ENCODE peak calls at places on chromosomes 12 and 14, in seven cellular contexts. J is cardiac muscle cell, T is transverse colon, F is B cell, E is K562, B is H9, Q is foreskin fibroblast. X is an unnamed sample.

GRCh38 chr14:100777366-100778077 is 48.4 kb upstream of the MEG3 start:
- DNase-seq in J (no peak), T (no peak), F (no peak), E (no peak), B (no peak), Q (no peak), X (no peak)

GRCh38 chr14:29925106-29925722 is 2.4 kb downstream of the PRKD1 start:
- DNase-seq in J (no peak), T (no peak), F (no peak), E (no peak), B (peak), Q (peak), X (peak)

GRCh38 chr14:66944872-66945271 is 244.4 kb upstream of the GARIN2 start:
- DNase-seq in J (peak), T (no peak), F (peak), E (no peak), B (no peak), Q (peak), X (peak)

GRCh38 chr14:68144051-68144681 is 324.6 kb downstream of the RAD51B start:
- DNase-seq in J (no peak), T (peak), F (no peak), E (no peak), B (no peak), Q (peak), X (no peak)

GRCh38 chr14:77022219-77022852 is 6.2 kb downstream of the IRF2BPL start:
- DNase-seq in J (no peak), T (peak), F (no peak), E (no peak), B (no peak), Q (no peak), X (no peak)

GRCh38 chr12:108629824-108630476 is 3.7 kb downstream of the SELPLG start:
- DNase-seq in J (no peak), T (no peak), F (no peak), E (peak), B (no peak), Q (peak), X (peak)

GRCh38 chr12:64598831-64599230 is 11.5 kb upstream of the RASSF3 start:
- DNase-seq in J (no peak), T (no peak), F (no peak), E (no peak), B (no peak), Q (no peak), X (no peak)

GRCh38 chr14:68576496-68577244 is 216.2 kb downstream of the ZFP36L1 start:
- DNase-seq in J (no peak), T (no peak), F (no peak), E (no peak), B (no peak), Q (peak), X (peak)

GRCh38 chr12:32939801-32940200 is 43.2 kb upstream of the PKP2 start:
- DNase-seq in J (no peak), T (no peak), F (no peak), E (no peak), B (no peak), Q (no peak), X (no peak)

GRCh38 chr14:93079321-93079720 is 36.4 kb downstream of the ITPK1 start:
- DNase-seq in J (no peak), T (no peak), F (no peak), E (no peak), B (no peak), Q (no peak), X (no peak)
- TF ChIP-seq CTCF in J (no peak), T (no peak), F (no peak), E (no peak), B (peak), Q (no peak), X (peak)

GRCh38 chr14:103749860-103750259 is 34.2 kb downstream of the ZFYVE21 start:
- DNase-seq in J (no peak), T (no peak), F (no peak), E (no peak), B (no peak), Q (no peak), X (no peak)
- TF ChIP-seq CTCF in J (no peak), T (no peak), F (no peak), E (peak), B (no peak), Q (no peak), X (no peak)

GRCh38 chr14:93546642-93547041 is 115.9 kb downstream of the UNC79 start:
- DNase-seq in J (no peak), T (no peak), F (no peak), E (no peak), B (no peak), Q (no peak), X (no peak)

GRCh38 chr14:93544212-93544611 is 113.5 kb downstream of the UNC79 start:
- DNase-seq in J (no peak), T (no peak), F (no peak), E (no peak), B (no peak), Q (no peak), X (no peak)

GRCh38 chr14:93548102-93548843 is 117.5 kb downstream of the UNC79 start:
- DNase-seq in J (no peak), T (no peak), F (no peak), E (no peak), B (no peak), Q (no peak), X (no peak)

GRCh38 chr14:93540235-93540634 is 109.5 kb downstream of the UNC79 start:
- DNase-seq in J (no peak), T (no peak), F (no peak), E (no peak), B (no peak), Q (no peak), X (no peak)

DNA sequence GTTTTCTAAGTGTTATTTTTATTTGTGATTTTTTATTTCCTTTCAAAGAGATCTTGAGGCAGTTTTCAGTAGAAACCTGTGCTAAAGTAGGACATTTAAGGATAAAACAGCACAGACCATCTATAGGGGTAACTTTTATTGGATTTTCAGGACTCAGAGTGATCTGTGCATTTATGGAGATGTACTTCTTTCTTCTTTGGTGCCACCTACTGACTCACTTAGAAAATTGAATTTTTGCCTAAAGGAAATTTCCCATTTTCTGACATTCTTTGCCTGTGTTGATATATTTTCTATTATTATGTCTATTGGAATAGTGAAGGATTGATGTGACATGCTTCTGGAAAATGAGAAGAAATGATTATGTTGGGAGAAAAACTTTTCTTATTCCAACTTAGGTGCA is 113.0 kb downstream of the UNC79 start:
- DNase-seq in J (peak), T (no peak), F (peak), E (peak), B (no peak), Q (peak), X (peak)
- TF ChIP-seq CTCF in J (peak), T (no peak), F (peak), E (peak), B (peak), Q (peak), X (peak)

GRCh38 chr12:120496353-120497340 is 734 bp downstream of the DYNLL1 start:
- DNase-seq in J (peak), T (peak), F (peak), E (peak), B (peak), Q (peak), X (peak)

GRCh38 chr12:120498870-120499515 is 3.1 kb downstream of the DYNLL1 start:
- DNase-seq in J (no peak), T (no peak), F (no peak), E (no peak), B (no peak), Q (peak), X (no peak)

GRCh38 chr12:120504587-120504986 is 8.7 kb downstream of the DYNLL1 start:
- DNase-seq in J (no peak), T (no peak), F (no peak), E (no peak), B (no peak), Q (no peak), X (no peak)

GRCh38 chr12:120497524-120498150 is 1.7 kb downstream of the DYNLL1 start:
- DNase-seq in J (no peak), T (no peak), F (no peak), E (no peak), B (no peak), Q (peak), X (peak)

GRCh38 chr12:120500577-120500976 is 4.7 kb downstream of the DYNLL1 start:
- DNase-seq in J (no peak), T (no peak), F (no peak), E (no peak), B (no peak), Q (peak), X (peak)
- TF ChIP-seq CTCF in J (no peak), T (no peak), F (no peak), E (no peak), B (no peak), Q (no peak), X (no peak)

X was measured in HFFc6.